ENCODE peak calls at places on chromosomes 2 and 18, in four cellular contexts. W is dermis microvascular lymphatic vessel endothelial cell; D is upper lobe of right lung; O is naive thymus-derived CD4-positive, alpha-beta T cell. S is an unnamed sample.

GRCh38 chr2:64213607-64214275 is 69.5 kb upstream of the PELI1 start:
- DNase-seq in W (no peak), D (no peak), O (no peak), S (no peak)

GRCh38 chr2:195648780-195649179 is 8.2 kb upstream of the SLC39A10 start:
- DNase-seq in W (no peak), D (no peak), O (no peak), S (no peak)

GRCh38 chr2:174985624-174986023 is 19.6 kb downstream of the CHN1 start:
- DNase-seq in W (peak), D (no peak), O (no peak), S (peak)

GRCh38 chr2:150812664-150813408 is 325.4 kb upstream of the RND3 start:
- DNase-seq in W (no peak), D (no peak), O (no peak), S (no peak)

GRCh38 chr2:8573234-8573941 is 108.5 kb upstream of the ID2 start:
- DNase-seq in W (no peak), D (peak), O (no peak), S (no peak)

GRCh38 chr2:202373490-202373889 is 2.6 kb upstream of the BMPR2 start:
- DNase-seq in W (peak), D (no peak), O (no peak), S (no peak)

GRCh38 chr2:101842471-101842870 is 145.0 kb downstream of the MAP4K4 start:
- DNase-seq in W (peak), D (no peak), O (no peak), S (no peak)

GRCh38 chr2:119544075-119545031 is at the start of gene CFAP221:
- DNase-seq in W (peak), D (peak), O (no peak), S (peak)

GRCh38 chr2:175805442-175806114 is 196.5 kb downstream of the LNPK start:
- DNase-seq in W (no peak), D (no peak), O (no peak), S (no peak)

GRCh38 chr18:78303519-78303918 is 676.1 kb upstream of the SALL3 start:
- DNase-seq in W (no peak), D (no peak), O (no peak), S (no peak)

GRCh38 chr2:2569306-2569705 is 238.2 kb upstream of the MYT1L start:
- DNase-seq in W (no peak), D (no peak), O (no peak), S (no peak)

GRCh38 chr2:123993728-123994323 is 31.3 kb upstream of the CNTNAP5 start:
- DNase-seq in W (peak), D (no peak), O (no peak), S (peak)

GRCh38 chr2:230666885-230667712 is 45.5 kb upstream of the CAB39 start:
- DNase-seq in W (no peak), D (no peak), O (no peak), S (peak)

GRCh38 chr2:191927319-191927867 is 80.5 kb upstream of the CAVIN2 start:
- DNase-seq in W (peak), D (no peak), O (no peak), S (peak)

GRCh38 chr2:99776521-99777265 is 286.9 kb upstream of the REV1 start:
- DNase-seq in W (no peak), D (no peak), O (no peak), S (no peak)

GRCh38 chr2:3971313-3972192 is 268.2 kb downstream of the DCDC2C start:
- DNase-seq in W (no peak), D (no peak), O (no peak), S (no peak)

GRCh38 chr2:9199716-9200633 is 6.6 kb upstream of the ASAP2 start:
- DNase-seq in W (no peak), D (no peak), O (no peak), S (peak)

GRCh38 chr2:127194447-127194846 is 25.7 kb downstream of the CYP27C1 start:
- DNase-seq in W (no peak), D (no peak), O (no peak), S (no peak)